ENCODE peak calls at places on chromosome 5, in seven cellular contexts. One of them, this sample, is unnamed.
A peak's percentile ranks its signal among the peaks of the same experiment; 100 is the strongest.

GRCh38 chr5:141402553-141403328 is at the start of gene PCDHGA9:
- DNase-seq in B cell: no peak
- DNase-seq in hepatocyte: no peak
- DNase-seq in HFFc6: no peak
- DNase-seq in SK-N-SH: peak; percentile 53
- DNase-seq in fibroblast of lung: peak; percentile 24
- DNase-seq in breast epithelium: no peak
- DNase-seq in this sample: no peak

GRCh38 chr5:180130876-180131740 is 59.5 kb upstream of the RNF130 start:
- DNase-seq in B cell: no peak
- DNase-seq in hepatocyte: no peak
- DNase-seq in HFFc6: no peak
- DNase-seq in SK-N-SH: no peak
- DNase-seq in fibroblast of lung: no peak
- DNase-seq in breast epithelium: no peak
- DNase-seq in this sample: no peak

GRCh38 chr5:57434227-57434640 is 48.4 kb downstream of the ACTBL2 start:
- DNase-seq in B cell: no peak
- DNase-seq in hepatocyte: peak; percentile 47
- DNase-seq in HFFc6: no peak
- DNase-seq in SK-N-SH: no peak
- DNase-seq in fibroblast of lung: peak; percentile 81
- DNase-seq in breast epithelium: no peak
- DNase-seq in this sample: no peak

GRCh38 chr5:142053434-142054253 is 40.8 kb upstream of the GNPDA1 start:
- DNase-seq in B cell: no peak
- DNase-seq in hepatocyte: peak; percentile 32
- DNase-seq in HFFc6: peak; percentile 82
- DNase-seq in SK-N-SH: no peak
- DNase-seq in fibroblast of lung: peak; percentile 55
- DNase-seq in breast epithelium: no peak
- DNase-seq in this sample: no peak

GRCh38 chr5:78361226-78361993 is 993 bp downstream of the SCAMP1 start:
- DNase-seq in B cell: no peak
- DNase-seq in hepatocyte: peak; percentile 73
- DNase-seq in HFFc6: peak; percentile 26
- DNase-seq in SK-N-SH: peak; percentile 48
- DNase-seq in fibroblast of lung: peak; percentile 75
- DNase-seq in breast epithelium: peak; percentile 51
- DNase-seq in this sample: no peak

GRCh38 chr5:135534609-135535419 is 950 bp downstream of the NEUROG1 start:
- DNase-seq in B cell: peak; percentile 9
- DNase-seq in hepatocyte: peak; percentile 27
- DNase-seq in HFFc6: no peak
- DNase-seq in SK-N-SH: peak; percentile 52
- DNase-seq in fibroblast of lung: no peak
- DNase-seq in breast epithelium: no peak
- DNase-seq in this sample: no peak

GRCh38 chr5:62496876-62497275 is 81.7 kb upstream of the LRRC70 start:
- DNase-seq in B cell: no peak
- DNase-seq in hepatocyte: no peak
- DNase-seq in HFFc6: no peak
- DNase-seq in SK-N-SH: no peak
- DNase-seq in fibroblast of lung: no peak
- DNase-seq in breast epithelium: no peak
- DNase-seq in this sample: no peak

GRCh38 chr5:103057208-103058130 is 62.5 kb downstream of the GIN1 start:
- DNase-seq in B cell: no peak
- DNase-seq in hepatocyte: peak; percentile 49
- DNase-seq in HFFc6: peak; percentile 11
- DNase-seq in SK-N-SH: no peak
- DNase-seq in fibroblast of lung: peak; percentile 45
- DNase-seq in breast epithelium: no peak
- DNase-seq in this sample: no peak

GRCh38 chr5:383621-384020 is 59.4 kb upstream of the EXOC3 start:
- DNase-seq in B cell: peak; percentile 19
- DNase-seq in hepatocyte: no peak
- DNase-seq in HFFc6: no peak
- DNase-seq in SK-N-SH: no peak
- DNase-seq in fibroblast of lung: no peak
- DNase-seq in breast epithelium: no peak
- DNase-seq in this sample: no peak

GRCh38 chr5:74942622-74943286 is 76.6 kb upstream of the FAM169A start:
- DNase-seq in B cell: no peak
- DNase-seq in hepatocyte: no peak
- DNase-seq in HFFc6: no peak
- DNase-seq in SK-N-SH: no peak
- DNase-seq in fibroblast of lung: no peak
- DNase-seq in breast epithelium: no peak
- DNase-seq in this sample: no peak

GRCh38 chr5:95932941-95933340 is 28.7 kb downstream of the ELL2 start:
- DNase-seq in B cell: no peak
- DNase-seq in hepatocyte: no peak
- DNase-seq in HFFc6: no peak
- DNase-seq in SK-N-SH: no peak
- DNase-seq in fibroblast of lung: no peak
- DNase-seq in breast epithelium: no peak
- DNase-seq in this sample: no peak

GRCh38 chr5:2710910-2711309 is 40.6 kb downstream of the IRX2 start:
- DNase-seq in B cell: no peak
- DNase-seq in hepatocyte: no peak
- DNase-seq in HFFc6: no peak
- DNase-seq in SK-N-SH: no peak
- DNase-seq in fibroblast of lung: no peak
- DNase-seq in breast epithelium: no peak
- DNase-seq in this sample: no peak

GRCh38 chr5:124747770-124748686 is 1.6 kb upstream of the ZNF608 start:
- DNase-seq in B cell: peak; percentile 79
- DNase-seq in hepatocyte: peak; percentile 28
- DNase-seq in HFFc6: no peak
- DNase-seq in SK-N-SH: no peak
- DNase-seq in fibroblast of lung: no peak
- DNase-seq in breast epithelium: no peak
- DNase-seq in this sample: no peak

GRCh38 chr5:80961376-80962281 is 1.5 kb downstream of the RASGRF2 start:
- DNase-seq in B cell: no peak
- DNase-seq in hepatocyte: no peak
- DNase-seq in HFFc6: no peak
- DNase-seq in SK-N-SH: no peak
- DNase-seq in fibroblast of lung: peak; percentile 50
- DNase-seq in breast epithelium: no peak
- DNase-seq in this sample: no peak

GRCh38 chr5:104186100-104186499 is 623.5 kb upstream of the NUDT12 start:
- DNase-seq in B cell: no peak
- DNase-seq in hepatocyte: no peak
- DNase-seq in HFFc6: no peak
- DNase-seq in SK-N-SH: no peak
- DNase-seq in fibroblast of lung: peak; percentile 62
- DNase-seq in breast epithelium: no peak
- DNase-seq in this sample: no peak

GRCh38 chr5:172288465-172288864 is 4.9 kb upstream of the UBTD2 start:
- DNase-seq in B cell: no peak
- DNase-seq in hepatocyte: no peak
- DNase-seq in HFFc6: no peak
- DNase-seq in SK-N-SH: no peak
- DNase-seq in fibroblast of lung: no peak
- DNase-seq in breast epithelium: no peak
- DNase-seq in this sample: no peak

DNA sequence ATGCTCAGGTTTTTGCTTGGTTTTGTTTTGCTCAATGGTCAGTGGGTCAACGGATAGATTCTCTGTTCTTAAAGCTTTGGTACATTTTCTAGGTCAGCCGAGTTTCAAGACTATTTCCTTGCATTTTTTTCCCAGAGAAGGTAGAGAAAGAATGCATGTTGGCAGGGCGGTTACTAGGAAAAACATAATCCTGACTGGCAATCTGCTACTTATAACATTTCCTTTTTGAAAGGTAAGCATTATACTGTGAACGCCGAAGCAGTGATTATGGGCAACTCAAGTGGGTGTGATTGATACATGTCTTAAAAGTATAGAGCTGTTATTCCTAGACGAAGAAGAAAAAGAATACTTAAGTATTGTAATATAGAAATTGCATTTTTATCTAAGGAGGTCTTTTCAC is 273.2 kb downstream of the MAST4 start:
- DNase-seq in B cell: no peak
- DNase-seq in hepatocyte: no peak
- DNase-seq in HFFc6: no peak
- DNase-seq in SK-N-SH: no peak
- DNase-seq in fibroblast of lung: no peak
- DNase-seq in breast epithelium: no peak
- DNase-seq in this sample: no peak
- TF ChIP-seq CTCF in B cell: no peak
- TF ChIP-seq CTCF in hepatocyte: no peak
- TF ChIP-seq CTCF in HFFc6: no peak
- TF ChIP-seq CTCF in SK-N-SH: no peak
- TF ChIP-seq CTCF in fibroblast of lung: no peak
- TF ChIP-seq CTCF in breast epithelium: no peak
- TF ChIP-seq CTCF in this sample: no peak

GRCh38 chr5:176817864-176818377 is 7.6 kb downstream of the UNC5A start:
- DNase-seq in B cell: no peak
- DNase-seq in hepatocyte: peak; percentile 58
- DNase-seq in HFFc6: no peak
- DNase-seq in SK-N-SH: peak; percentile 86
- DNase-seq in fibroblast of lung: no peak
- DNase-seq in breast epithelium: no peak
- DNase-seq in this sample: no peak
- TF ChIP-seq CTCF in B cell: no peak
- TF ChIP-seq CTCF in hepatocyte: peak; percentile 40
- TF ChIP-seq CTCF in HFFc6: peak; percentile 48
- TF ChIP-seq CTCF in SK-N-SH: peak; percentile 60
- TF ChIP-seq CTCF in fibroblast of lung: peak; percentile 39
- TF ChIP-seq CTCF in breast epithelium: no peak
- TF ChIP-seq CTCF in this sample: no peak

DNA sequence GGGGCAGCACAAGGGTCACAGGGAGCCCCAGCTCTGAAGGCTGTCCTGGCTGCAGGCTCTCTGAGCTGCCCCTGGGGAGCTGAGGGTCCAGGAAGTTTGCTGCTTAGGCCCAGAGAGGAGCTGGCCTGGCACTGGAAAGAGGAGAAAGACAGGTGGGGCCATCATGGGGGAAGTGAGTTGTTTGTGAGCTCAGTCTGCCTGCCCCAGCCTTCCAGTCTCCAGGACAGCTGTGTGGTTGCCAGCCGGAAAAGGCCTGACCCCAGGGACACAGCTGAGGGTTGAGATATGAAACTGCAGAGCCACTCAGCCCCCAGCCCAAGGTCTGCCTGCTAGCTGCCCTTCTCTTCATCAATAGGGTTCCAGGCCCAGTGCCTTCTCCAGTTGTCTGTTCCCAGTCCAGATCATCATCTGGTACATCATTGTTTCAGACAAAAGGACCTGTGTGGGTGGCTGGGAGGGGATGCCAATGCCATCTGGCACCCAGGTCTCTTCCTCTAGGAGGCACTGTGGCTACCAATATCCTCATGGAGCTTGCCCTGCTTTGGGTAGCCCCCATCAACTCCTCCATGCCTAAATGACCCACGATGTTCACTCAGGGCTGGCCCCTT is 4.2 kb upstream of the DDX41 start:
- DNase-seq in B cell: no peak
- DNase-seq in hepatocyte: no peak
- DNase-seq in HFFc6: no peak
- DNase-seq in SK-N-SH: no peak
- DNase-seq in fibroblast of lung: no peak
- DNase-seq in breast epithelium: no peak
- DNase-seq in this sample: no peak
- TF ChIP-seq CTCF in B cell: no peak
- TF ChIP-seq CTCF in hepatocyte: no peak
- TF ChIP-seq CTCF in HFFc6: peak; percentile 40
- TF ChIP-seq CTCF in SK-N-SH: no peak
- TF ChIP-seq CTCF in fibroblast of lung: no peak
- TF ChIP-seq CTCF in breast epithelium: no peak
- TF ChIP-seq CTCF in this sample: no peak

DNA sequence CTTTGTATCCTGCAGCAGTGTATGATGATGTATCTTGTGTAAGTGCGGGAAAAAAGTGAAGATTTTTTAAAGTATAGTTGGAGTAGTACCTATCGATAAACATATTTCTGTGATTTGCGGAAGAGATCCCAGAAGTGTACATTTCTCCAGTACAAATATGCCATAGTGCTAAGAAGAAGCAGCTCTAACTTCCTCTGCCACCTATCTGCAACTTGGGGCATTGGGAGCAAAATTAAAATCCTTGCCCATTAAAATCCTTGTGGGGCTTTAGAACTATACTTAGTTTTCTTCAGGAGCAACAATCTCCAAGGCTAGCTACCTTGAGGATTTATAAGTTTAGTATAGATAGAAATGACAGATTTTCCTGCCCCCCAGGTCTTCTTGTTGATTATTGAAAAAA is 123.7 kb downstream of the VCAN start:
- DNase-seq in B cell: no peak
- DNase-seq in hepatocyte: no peak
- DNase-seq in HFFc6: no peak
- DNase-seq in SK-N-SH: no peak
- DNase-seq in fibroblast of lung: no peak
- DNase-seq in breast epithelium: no peak
- DNase-seq in this sample: no peak
- TF ChIP-seq CTCF in B cell: no peak
- TF ChIP-seq CTCF in hepatocyte: no peak
- TF ChIP-seq CTCF in HFFc6: peak; percentile 45
- TF ChIP-seq CTCF in SK-N-SH: peak; percentile 28
- TF ChIP-seq CTCF in fibroblast of lung: peak; percentile 47
- TF ChIP-seq CTCF in breast epithelium: no peak
- TF ChIP-seq CTCF in this sample: no peak

DNA sequence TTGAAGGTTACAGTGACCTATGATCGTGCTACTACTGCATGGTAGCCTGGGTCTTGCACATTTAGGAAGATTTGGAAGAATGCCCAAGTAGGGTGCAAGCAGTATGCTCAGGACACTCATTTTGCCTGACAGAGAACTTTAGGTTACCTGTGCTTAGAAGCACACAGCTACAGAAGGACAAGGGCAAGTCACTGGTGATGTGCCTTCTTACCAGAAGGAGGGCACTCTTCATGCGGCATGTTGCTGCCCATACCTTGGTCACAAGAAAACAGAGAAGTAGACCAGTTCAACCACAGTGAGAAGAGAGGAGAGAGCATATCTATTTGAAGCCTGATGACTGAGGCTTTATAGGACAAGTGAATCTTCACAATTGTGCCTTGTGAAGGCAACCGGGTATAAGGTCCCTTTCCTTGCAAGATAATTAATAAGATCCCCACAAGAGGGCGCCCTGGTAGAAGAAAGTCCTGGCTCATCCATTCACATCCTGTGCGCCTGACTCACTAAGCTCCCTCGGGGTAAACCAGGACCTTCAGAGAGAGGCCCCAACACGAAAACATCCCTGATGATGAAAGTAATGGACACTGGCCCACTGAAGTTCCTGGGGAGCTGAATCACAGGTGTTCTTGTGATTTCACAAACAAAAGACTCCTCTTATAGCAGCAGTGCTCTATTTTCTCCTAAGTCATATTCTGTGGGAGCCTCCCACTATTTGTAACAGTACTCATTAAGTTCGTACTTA is 38.1 kb upstream of the STARD4 start:
- DNase-seq in B cell: peak; percentile 75
- DNase-seq in hepatocyte: peak; percentile 95
- DNase-seq in HFFc6: peak; percentile 96
- DNase-seq in SK-N-SH: peak; percentile 58
- DNase-seq in fibroblast of lung: peak; percentile 97
- DNase-seq in breast epithelium: peak; percentile 88
- DNase-seq in this sample: peak; percentile 76
- TF ChIP-seq CTCF in B cell: peak; percentile 80
- TF ChIP-seq CTCF in hepatocyte: peak; percentile 69
- TF ChIP-seq CTCF in HFFc6: peak; percentile 89
- TF ChIP-seq CTCF in SK-N-SH: peak; percentile 76
- TF ChIP-seq CTCF in fibroblast of lung: peak; percentile 52
- TF ChIP-seq CTCF in breast epithelium: peak; percentile 71
- TF ChIP-seq CTCF in this sample: peak; percentile 69